ENCODE peak calls at places on chromosomes 7 and 10, in six cellular contexts. Q, T, J, U, P and R are unnamed samples.

GRCh38 chr7:88254721-88255120 is 34.9 kb upstream of the SRI start:
- DNase-seq in P (peak), J (no peak), Q (peak), U (no peak), T (no peak), R (no peak)

GRCh38 chr10:25130911-25131310 is 43.9 kb upstream of the GPR158 start:
- DNase-seq in P (peak), U (no peak), J (peak), Q (peak), T (no peak), R (no peak)

GRCh38 chr7:107502154-107502553 is 32.3 kb downstream of the GPR22 start:
- DNase-seq in Q (no peak), P (no peak), J (no peak), U (no peak), T (no peak), R (no peak)

GRCh38 chr10:102016416-102016815 is 39.6 kb downstream of the ARMH3 start:
- DNase-seq in U (no peak), J (no peak), P (no peak), Q (no peak), T (no peak), R (no peak)

GRCh38 chr10:113788604-113789083 is 37.2 kb downstream of the PLEKHS1 start:
- DNase-seq in P (peak), U (no peak), J (peak), T (no peak), Q (peak), R (no peak)

GRCh38 chr7:27389508-27389907 is 146.9 kb downstream of the EVX1 start:
- DNase-seq in P (no peak), Q (no peak), U (no peak), T (no peak), J (no peak), R (no peak)

GRCh38 chr10:73865459-73866442 is 8.6 kb downstream of the CAMK2G start:
- DNase-seq in P (no peak), Q (no peak), T (no peak), U (no peak), J (no peak), R (peak)

GRCh38 chr10:19811517-19811916 is 4.7 kb upstream of the PLXDC2 start:
- DNase-seq in J (peak), U (no peak), Q (peak), P (peak), T (no peak), R (peak)

GRCh38 chr7:112566392-112567324 is 85.9 kb downstream of the LSMEM1 start:
- DNase-seq in T (no peak), Q (no peak), J (peak), U (no peak), P (no peak), R (no peak)

GRCh38 chr10:79448732-79449049 is 3.3 kb upstream of the ZCCHC24 start:
- DNase-seq in J (no peak), T (no peak), Q (no peak), P (no peak), U (no peak), R (no peak)

GRCh38 chr10:12902135-12902572 is 99.4 kb downstream of the CCDC3 start:
- DNase-seq in Q (peak), T (peak), J (peak), U (peak), P (peak), R (peak)

GRCh38 chr10:132066186-132066585 is 440 bp downstream of the JAKMIP3 start:
- DNase-seq in P (peak), Q (peak), T (no peak), U (no peak), J (no peak), R (no peak)

GRCh38 chr7:35670856-35671569 is 23.9 kb downstream of the HERPUD2 start:
- DNase-seq in J (no peak), T (no peak), U (no peak), Q (no peak), P (no peak), R (no peak)

GRCh38 chr10:23505797-23506465 is 67.1 kb downstream of the OTUD1 start:
- DNase-seq in P (no peak), U (no peak), J (no peak), Q (no peak), T (no peak), R (no peak)

GRCh38 chr7:35418716-35419425 is 165.0 kb upstream of the TBX20 start:
- DNase-seq in P (no peak), T (no peak), U (no peak), J (no peak), Q (no peak), R (no peak)

GRCh38 chr7:71308105-71308504 is 176.2 kb downstream of the GALNT17 start:
- DNase-seq in P (no peak), J (peak), T (no peak), U (no peak), Q (no peak), R (no peak)

GRCh38 chr10:131251146-131251541 is 60.4 kb downstream of the TCERG1L start:
- DNase-seq in P (no peak), T (no peak), Q (no peak), U (no peak), J (no peak), R (no peak)